ENCODE peak calls at places on chromosomes 13 and 19, in nine cellular contexts. Q, M, T, E, V, H, Y, B and U are unnamed samples.

GRCh38 chr13:99287544-99287943 is 19.7 kb downstream of the GPR183 start:
- DNase-seq in Y (no peak), H (no peak), B (no peak), M (no peak), V (no peak), T (no peak), E (no peak), Q (no peak), U (no peak)

GRCh38 chr13:114143806-114144605 is 11.6 kb upstream of the RASA3 start:
- DNase-seq in V (peak; percentile 72), M (no peak), Q (peak; percentile 73), E (peak; percentile 76), H (peak; percentile 61), B (no peak), T (no peak), Y (peak; percentile 47), U (peak; percentile 76)

GRCh38 chr13:92589955-92590354 is 636.7 kb upstream of the GPC6 start:
- DNase-seq in Y (no peak), M (no peak), V (no peak), H (no peak), E (no peak), T (no peak), Q (no peak), B (no peak), U (no peak)

GRCh38 chr19:36707134-36707533 is 19.7 kb downstream of the ZNF567 start:
- DNase-seq in M (no peak), V (no peak), B (no peak), Q (no peak), H (no peak), T (no peak), E (no peak), Y (no peak), U (no peak)

GRCh38 chr13:84393981-84394625 is 511.8 kb upstream of the SLITRK1 start:
- DNase-seq in E (no peak), M (no peak), T (peak; percentile 16), H (no peak), Y (no peak), B (no peak), V (no peak), Q (no peak), U (no peak)

GRCh38 chr13:83449666-83450395 is 432.4 kb downstream of the SLITRK1 start:
- DNase-seq in M (no peak), Y (no peak), T (peak; percentile 77), E (peak; percentile 39), V (peak; percentile 5), H (no peak), B (no peak), Q (no peak), U (no peak)

GRCh38 chr19:5466814-5467291 is 11.6 kb downstream of the ZNRF4 start:
- DNase-seq in B (no peak), V (no peak), M (no peak), H (peak; percentile 89), T (no peak), Q (no peak), Y (no peak), E (no peak), U (no peak)

GRCh38 chr19:13796301-13797057 is 1.2 kb downstream of the ZSWIM4 start:
- DNase-seq in T (peak; percentile 94), H (peak; percentile 43), V (peak; percentile 79), Y (no peak), Q (no peak), B (peak; percentile 93), M (no peak), E (peak; percentile 87), U (peak; percentile 44)

GRCh38 chr19:42389899-42390298 is at the start of gene CNFN:
- DNase-seq in E (no peak), T (no peak), V (no peak), H (no peak), Y (no peak), Q (no peak), M (no peak), B (no peak), U (no peak)

GRCh38 chr13:99404005-99404755 is 97.0 kb upstream of the GPR183 start:
- DNase-seq in Q (no peak), Y (no peak), E (no peak), M (peak; percentile 29), V (no peak), T (peak; percentile 32), H (no peak), B (no peak), U (no peak)

GRCh38 chr13:102771298-102772041 is 2.1 kb downstream of the TEX30 start:
- DNase-seq in Y (no peak), E (no peak), M (no peak), V (no peak), H (no peak), B (no peak), T (no peak), Q (no peak), U (no peak)

GRCh38 chr19:38817081-38817480 is 4.3 kb upstream of the LGALS4 start:
- DNase-seq in Y (no peak), Q (no peak), B (no peak), V (no peak), E (no peak), H (no peak), T (no peak), M (no peak), U (no peak)

GRCh38 chr13:59276436-59276835 is 887.3 kb downstream of the DIAPH3 start:
- DNase-seq in Q (no peak), Y (no peak), T (no peak), V (no peak), M (no peak), E (no peak), H (no peak), B (no peak), U (no peak)

GRCh38 chr19:1265611-1266115 is 3.5 kb upstream of the CIRBP start:
- DNase-seq in E (peak; percentile 67), M (no peak), Y (peak; percentile 47), T (peak; percentile 38), Q (no peak), B (peak; percentile 94), H (no peak), V (no peak), U (peak; percentile 79)

GRCh38 chr13:107209811-107210210 is 641.9 kb upstream of the ARGLU1 start:
- DNase-seq in Y (no peak), E (no peak), T (no peak), H (no peak), Q (no peak), B (no peak), M (no peak), V (no peak), U (no peak)

GRCh38 chr13:106532111-106532929 is 3.1 kb downstream of the EFNB2 start:
- DNase-seq in Q (peak; percentile 7), E (no peak), H (peak; percentile 22), T (no peak), V (no peak), M (no peak), B (no peak), Y (no peak), U (no peak)

DNA sequence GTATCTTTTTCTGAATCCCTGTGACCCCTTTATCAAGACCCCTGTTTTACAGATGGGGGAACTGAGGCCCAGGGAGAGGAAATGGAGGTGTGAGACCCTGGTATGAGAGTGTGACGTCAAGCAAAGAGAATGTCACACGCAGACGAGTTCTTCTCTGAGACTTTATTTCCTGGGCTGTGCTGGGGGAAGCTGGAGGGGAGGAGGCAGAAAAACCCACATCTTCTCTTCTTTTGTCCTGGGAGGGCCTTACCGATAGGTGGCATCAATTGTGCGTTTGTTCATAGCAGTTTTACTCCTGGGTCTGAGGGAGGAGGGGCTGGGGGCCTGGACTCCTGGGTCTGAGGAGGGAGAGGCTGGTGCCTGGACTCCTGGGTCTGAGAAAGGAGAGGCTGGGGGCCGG is 4.9 kb upstream of the KLK15 start:
- DNase-seq in T (no peak), B (no peak), M (no peak), H (no peak), V (peak; percentile 65), E (peak; percentile 61), Q (peak; percentile 38), Y (peak; percentile 53), U (no peak)
- TF ChIP-seq CTCF in T (no peak), B (no peak), M (no peak), H (peak; percentile 29), V (peak; percentile 65), E (peak; percentile 44), Q (no peak), Y (peak; percentile 52), U (no peak)

GRCh38 chr13:29589967-29590366 is 5.5 kb downstream of the SLC7A1 start:
- DNase-seq in E (no peak), V (peak; percentile 62), M (no peak), B (no peak), H (no peak), Y (no peak), T (no peak), Q (no peak), U (no peak)
- TF ChIP-seq CTCF in E (no peak), V (peak; percentile 74), M (no peak), B (no peak), H (peak; percentile 29), Y (peak; percentile 18), T (no peak), Q (no peak), U (no peak)

GRCh38 chr13:29925457-29925856 is 75.0 kb upstream of the UBL3 start:
- DNase-seq in H (peak; percentile 50), Y (no peak), T (peak; percentile 60), V (no peak), Q (no peak), M (no peak), E (peak; percentile 87), B (peak; percentile 95), U (no peak)

GRCh38 chr13:29924482-29924884 is 74.1 kb upstream of the UBL3 start:
- DNase-seq in Y (no peak), M (no peak), Q (no peak), V (no peak), T (peak; percentile 60), E (peak; percentile 64), B (no peak), H (no peak), U (no peak)

GRCh38 chr13:29926077-29926476 is 75.7 kb upstream of the UBL3 start:
- DNase-seq in H (no peak), B (no peak), M (no peak), E (no peak), V (no peak), Q (no peak), Y (no peak), T (no peak), U (no peak)

GRCh38 chr13:29923554-29924481 is 73.4 kb upstream of the UBL3 start:
- DNase-seq in H (peak; percentile 38), M (no peak), V (peak; percentile 87), B (peak; percentile 89), Q (peak; percentile 74), E (peak; percentile 98), T (peak; percentile 96), Y (peak; percentile 61), U (peak; percentile 79)

DNA sequence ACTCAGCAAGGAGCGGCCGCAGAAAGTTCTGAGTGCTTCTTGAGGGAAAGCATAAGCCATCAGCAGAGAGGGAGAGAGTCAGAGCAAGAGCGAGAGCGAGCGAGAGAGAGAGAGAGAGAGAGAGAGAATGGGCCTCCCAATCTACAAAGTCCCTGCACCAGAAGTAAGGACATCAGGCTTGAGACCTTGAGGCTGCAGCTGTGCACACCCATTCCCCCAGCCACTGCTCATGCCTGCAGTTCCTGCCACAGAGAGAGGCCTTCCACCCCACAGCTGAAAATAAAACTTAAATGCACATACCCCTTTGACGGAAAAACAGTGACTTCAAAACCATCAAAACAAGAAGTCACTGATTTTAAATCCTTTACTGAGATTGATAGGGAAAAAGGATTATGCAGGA is 74.5 kb upstream of the UBL3 start:
- DNase-seq in M (no peak), Q (no peak), T (no peak), V (no peak), H (no peak), Y (no peak), E (no peak), B (no peak), U (no peak)
- TF ChIP-seq CTCF in M (no peak), Q (no peak), T (no peak), V (no peak), H (no peak), Y (no peak), E (no peak), B (no peak), U (no peak)

GRCh38 chr13:52809310-52809769 is 39.1 kb downstream of the PCDH8 start:
- DNase-seq in M (peak; percentile 56), B (no peak), T (peak; percentile 79), E (peak; percentile 73), Q (peak; percentile 55), V (peak; percentile 86), H (peak; percentile 93), Y (peak; percentile 82), U (peak; percentile 76)
- TF ChIP-seq CTCF in M (peak; percentile 73), B (peak; percentile 66), T (peak; percentile 38), E (peak; percentile 55), Q (peak; percentile 70), V (peak; percentile 96), H (peak; percentile 78), Y (peak; percentile 75), U (peak; percentile 74)